ENCODE peak calls at places on chromosomes 2 and 18, in seven cellular contexts. E, V, X, B, U, O and T are unnamed samples.

GRCh38 chr2:122433123-122433754 is 677.8 kb downstream of the TSN start:
- DNase-seq in E (no peak), V (peak; percentile 43), X (peak; percentile 2), B (no peak), U (no peak), O (no peak), T (no peak)

GRCh38 chr2:205731521-205731965 is 49.2 kb downstream of the NRP2 start:
- DNase-seq in E (peak; percentile 98), V (no peak), X (peak; percentile 73), B (no peak), U (no peak), O (peak; percentile 95), T (no peak)

GRCh38 chr2:163664610-163665009 is 71.2 kb downstream of the FIGN start:
- DNase-seq in E (peak; percentile 83), V (peak; percentile 53), X (peak; percentile 58), B (no peak), U (no peak), O (peak; percentile 56), T (no peak)

GRCh38 chr2:19632327-19633040 is 269.3 kb downstream of the TTC32 start:
- DNase-seq in E (no peak), V (no peak), X (no peak), B (peak; percentile 22), U (no peak), O (no peak), T (peak; percentile 50)

GRCh38 chr2:167069855-167070254 is 181.6 kb downstream of the XIRP2 start:
- DNase-seq in E (peak; percentile 4), V (no peak), X (no peak), B (no peak), U (no peak), O (no peak), T (no peak)

GRCh38 chr18:54479365-54479764 is 111.7 kb upstream of the DYNAP start:
- DNase-seq in E (no peak), V (no peak), X (no peak), B (no peak), U (no peak), O (no peak), T (no peak)

GRCh38 chr18:48902023-48902855 is 48.5 kb downstream of the SMAD7 start:
- DNase-seq in E (peak; percentile 91), V (peak; percentile 66), X (peak; percentile 84), B (peak; percentile 90), U (peak; percentile 96), O (peak; percentile 95), T (peak; percentile 98)

GRCh38 chr2:210663574-210663973 is 107.2 kb downstream of the CPS1 start:
- DNase-seq in E (peak; percentile 2), V (peak; percentile 46), X (peak; percentile 6), B (no peak), U (peak; percentile 3), O (peak; percentile 55), T (no peak)

GRCh38 chr2:16125614-16126125 is 185.3 kb downstream of the MYCN start:
- DNase-seq in E (no peak), V (no peak), X (no peak), B (no peak), U (no peak), O (no peak), T (no peak)

GRCh38 chr2:191635333-191636234 is 42.4 kb upstream of the NABP1 start:
- DNase-seq in E (peak; percentile 84), V (peak; percentile 85), X (no peak), B (no peak), U (no peak), O (peak; percentile 76), T (no peak)
- H3K4me3 ChIP-seq in E (no peak overlapping the region), V (peak overlapping the region; percentile 41), X (no peak overlapping the region), B (no peak overlapping the region), U (no peak overlapping the region), O (peak overlapping the region; percentile 10), T (no peak overlapping the region)

DNA sequence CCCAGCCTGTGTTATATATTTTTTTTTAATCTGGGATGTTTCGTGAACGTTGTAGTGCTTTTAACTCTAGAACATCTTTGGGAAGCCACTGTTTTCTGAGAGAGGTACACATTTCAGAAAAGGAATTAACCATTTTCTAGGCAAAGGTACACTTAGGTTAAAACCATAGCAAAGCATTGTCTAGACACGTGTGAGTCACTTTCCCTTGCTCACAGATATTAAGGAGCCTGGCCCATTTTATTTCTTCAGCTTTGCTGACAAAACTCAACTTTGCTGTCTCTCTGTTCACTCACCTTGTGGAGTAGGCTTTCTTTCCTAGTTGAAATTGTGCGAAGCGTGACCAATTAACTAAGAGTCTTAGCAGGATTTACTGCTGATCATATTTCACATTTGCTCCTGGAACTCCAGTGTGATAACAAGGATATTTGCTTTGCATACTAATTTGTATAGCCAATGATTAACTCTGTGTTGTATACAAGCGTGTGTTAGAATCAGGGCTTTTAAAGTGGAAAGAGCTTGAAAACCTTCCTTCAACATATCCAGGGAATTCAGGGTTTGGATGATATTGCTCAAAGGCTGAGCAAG is 215.0 kb upstream of the AGAP1 start:
- DNase-seq in E (no peak), V (no peak), X (no peak), B (no peak), U (peak; percentile 15), O (peak; percentile 41), T (no peak)
- H3K4me3 ChIP-seq in E (no peak overlapping the region), V (no peak overlapping the region), X (no peak overlapping the region), B (no peak overlapping the region), U (no peak overlapping the region), O (no peak overlapping the region), T (no peak overlapping the region)

DNA sequence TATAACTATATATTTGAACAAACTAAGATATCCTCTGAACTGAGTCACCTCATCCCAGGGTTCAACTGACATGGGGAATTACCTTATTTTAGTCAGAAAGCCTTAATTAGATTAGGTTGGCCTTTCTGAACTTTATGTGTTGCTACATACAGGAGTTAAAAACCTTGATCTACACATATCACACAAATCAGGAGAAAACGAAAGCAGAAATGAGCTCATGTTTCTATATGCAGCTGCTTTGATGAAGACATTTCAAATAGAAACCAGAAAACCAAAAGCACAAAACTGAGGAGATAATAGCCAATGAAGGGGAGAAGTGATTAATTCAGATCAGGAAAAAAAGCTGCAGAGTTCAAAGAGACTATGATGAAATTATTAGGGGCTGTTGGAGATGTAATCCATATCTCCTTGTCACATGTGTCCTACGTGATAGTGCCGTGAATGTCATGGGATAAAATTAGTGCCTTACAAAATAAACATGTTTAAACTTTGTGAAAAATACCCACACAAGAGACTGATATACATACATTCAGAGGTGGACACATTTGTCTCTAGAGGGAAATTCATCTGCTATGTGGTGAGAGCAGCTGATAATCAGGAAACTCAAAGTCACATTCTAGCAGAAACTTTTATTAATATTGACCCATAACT is 255.0 kb downstream of the CAMKMT start:
- DNase-seq in E (no peak), V (no peak), X (no peak), B (no peak), U (no peak), O (no peak), T (no peak)
- H3K4me3 ChIP-seq in E (no peak overlapping the region), V (no peak overlapping the region), X (no peak overlapping the region), B (peak overlapping the region; percentile 51), U (no peak overlapping the region), O (no peak overlapping the region), T (no peak overlapping the region)

DNA sequence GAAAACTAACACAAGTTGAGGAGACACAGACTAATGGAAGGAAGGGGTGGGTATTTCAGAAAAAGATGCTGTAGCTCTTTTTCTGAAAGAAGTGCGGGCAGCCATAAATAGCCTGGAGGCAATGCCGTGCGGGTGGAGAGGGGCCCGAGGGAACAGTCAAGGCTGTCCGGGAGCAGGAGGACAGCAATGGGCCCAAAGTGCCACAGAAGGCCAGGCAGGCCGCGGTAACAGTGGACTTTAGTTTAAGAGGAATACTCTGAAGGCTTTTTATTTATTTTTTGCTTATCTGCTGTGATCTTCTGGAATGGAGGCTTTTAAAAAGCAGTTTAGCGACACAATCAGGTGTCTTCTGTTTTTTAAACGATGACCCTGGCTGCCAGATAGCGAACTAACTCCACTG is 2.8 kb downstream of the ITGB1BP1 start:
- DNase-seq in E (no peak), V (no peak), X (no peak), B (no peak), U (no peak), O (no peak), T (no peak)
- H3K4me3 ChIP-seq in E (no peak overlapping the region), V (peak overlapping the region; percentile 18), X (no peak overlapping the region), B (no peak overlapping the region), U (no peak overlapping the region), O (no peak overlapping the region), T (no peak overlapping the region)

GRCh38 chr2:239285071-239285931 is 115.5 kb downstream of the HDAC4 start:
- DNase-seq in E (no peak), V (no peak), X (no peak), B (no peak), U (no peak), O (no peak), T (peak; percentile 48)
- H3K4me3 ChIP-seq in E (no peak overlapping the region), V (no peak overlapping the region), X (no peak overlapping the region), B (peak overlapping the region; percentile 51), U (no peak overlapping the region), O (no peak overlapping the region), T (no peak overlapping the region)